ENCODE peak calls at places on chromosomes 2 and 18, in four cellular contexts. One of them, this sample, is unnamed.

GRCh38 chr2:239926587-239927234 is 98.4 kb downstream of the NDUFA10 start:
- DNase-seq in A549: no peak
- DNase-seq in K562: no peak
- DNase-seq in HepG2: no peak
- DNase-seq in this sample: no peak

GRCh38 chr2:25558262-25558661 is 115.1 kb downstream of the DTNB start:
- DNase-seq in A549: no peak
- DNase-seq in K562: no peak
- DNase-seq in HepG2: no peak
- DNase-seq in this sample: no peak

GRCh38 chr2:96138146-96139145 is at the start of gene ASTL:
- DNase-seq in A549: peak
- DNase-seq in K562: peak
- DNase-seq in HepG2: peak
- DNase-seq in this sample: peak

GRCh38 chr2:52465267-52465666 is 1302.3 kb upstream of the CHAC2 start:
- DNase-seq in A549: no peak
- DNase-seq in K562: no peak
- DNase-seq in HepG2: no peak
- DNase-seq in this sample: no peak

GRCh38 chr2:163888591-163888990 is 152.8 kb upstream of the FIGN start:
- DNase-seq in A549: no peak
- DNase-seq in K562: no peak
- DNase-seq in HepG2: no peak
- DNase-seq in this sample: no peak

GRCh38 chr2:237860273-237860935 is 981 bp downstream of the RAMP1 start:
- DNase-seq in A549: no peak
- DNase-seq in K562: no peak
- DNase-seq in HepG2: no peak
- DNase-seq in this sample: no peak

GRCh38 chr2:20474757-20475566 is 28.1 kb downstream of the RHOB start:
- DNase-seq in A549: no peak
- DNase-seq in K562: no peak
- DNase-seq in HepG2: peak
- DNase-seq in this sample: no peak

GRCh38 chr2:207039225-207039624 is 99.9 kb downstream of the CPO start:
- DNase-seq in A549: no peak
- DNase-seq in K562: no peak
- DNase-seq in HepG2: no peak
- DNase-seq in this sample: no peak

GRCh38 chr2:9174771-9175441 is 31.7 kb upstream of the ASAP2 start:
- DNase-seq in A549: no peak
- DNase-seq in K562: no peak
- DNase-seq in HepG2: no peak
- DNase-seq in this sample: peak

GRCh38 chr2:169107645-169108044 is 38.3 kb downstream of the DHRS9 start:
- DNase-seq in A549: no peak
- DNase-seq in K562: no peak
- DNase-seq in HepG2: no peak
- DNase-seq in this sample: no peak

GRCh38 chr2:218396688-218397501 is 2.8 kb upstream of the CTDSP1 start:
- DNase-seq in A549: peak
- DNase-seq in K562: peak
- DNase-seq in HepG2: peak
- DNase-seq in this sample: peak

GRCh38 chr2:174327958-174328308 is 6.8 kb upstream of the SP9 start:
- DNase-seq in A549: no peak
- DNase-seq in K562: no peak
- DNase-seq in HepG2: no peak
- DNase-seq in this sample: no peak

GRCh38 chr18:76678248-76678647 is 144.1 kb upstream of the ZNF236 start:
- DNase-seq in A549: no peak
- DNase-seq in K562: no peak
- DNase-seq in HepG2: no peak
- DNase-seq in this sample: no peak

GRCh38 chr18:44033144-44033543 is 647.5 kb upstream of the SETBP1 start:
- DNase-seq in A549: no peak
- DNase-seq in K562: no peak
- DNase-seq in HepG2: peak
- DNase-seq in this sample: no peak

GRCh38 chr18:22345733-22346132 is 72.0 kb downstream of the CTAGE1 start:
- DNase-seq in A549: no peak
- DNase-seq in K562: no peak
- DNase-seq in HepG2: no peak
- DNase-seq in this sample: no peak

GRCh38 chr2:115650827-115651226 is 1208.4 kb downstream of the DPP10 start:
- DNase-seq in A549: no peak
- DNase-seq in K562: no peak
- DNase-seq in HepG2: no peak
- DNase-seq in this sample: peak

GRCh38 chr18:58955738-58956137 is 91.1 kb downstream of the ZNF532 start:
- DNase-seq in A549: no peak
- DNase-seq in K562: no peak
- DNase-seq in HepG2: no peak
- DNase-seq in this sample: no peak

GRCh38 chr2:128786800-128787478 is 468.3 kb upstream of the HS6ST1 start:
- DNase-seq in A549: no peak
- DNase-seq in K562: no peak
- DNase-seq in HepG2: no peak
- DNase-seq in this sample: peak

GRCh38 chr2:184597571-184597980 is 753 bp upstream of the ZNF804A start:
- DNase-seq in A549: no peak
- DNase-seq in K562: no peak
- DNase-seq in HepG2: no peak
- DNase-seq in this sample: peak

GRCh38 chr2:37570773-37571570 is 100.5 kb downstream of the CDC42EP3 start:
- DNase-seq in A549: no peak
- DNase-seq in K562: no peak
- DNase-seq in HepG2: no peak
- DNase-seq in this sample: no peak

GRCh38 chr2:223554923-223555322 is 47.2 kb downstream of the SCG2 start:
- DNase-seq in A549: no peak
- DNase-seq in K562: no peak
- DNase-seq in HepG2: no peak
- DNase-seq in this sample: peak

GRCh38 chr18:31738460-31739407 is 21.9 kb downstream of the SLC25A52 start:
- DNase-seq in A549: no peak
- DNase-seq in K562: peak
- DNase-seq in HepG2: peak
- DNase-seq in this sample: no peak

GRCh38 chr2:23418490-23418911 is 33.5 kb downstream of the KLHL29 start:
- DNase-seq in A549: no peak
- DNase-seq in K562: no peak
- DNase-seq in HepG2: no peak
- DNase-seq in this sample: no peak

GRCh38 chr2:18336975-18337374 is 223.5 kb downstream of the RDH14 start:
- DNase-seq in A549: no peak
- DNase-seq in K562: no peak
- DNase-seq in HepG2: no peak
- DNase-seq in this sample: no peak

GRCh38 chr18:79941473-79942119 is 9.9 kb downstream of the SLC66A2 start:
- DNase-seq in A549: no peak
- DNase-seq in K562: no peak
- DNase-seq in HepG2: no peak
- DNase-seq in this sample: no peak

GRCh38 chr2:122236152-122236892 is 480.9 kb downstream of the TSN start:
- DNase-seq in A549: peak
- DNase-seq in K562: no peak
- DNase-seq in HepG2: no peak
- DNase-seq in this sample: no peak

GRCh38 chr2:237665713-237666143 is 38.3 kb downstream of the LRRFIP1 start:
- DNase-seq in A549: no peak
- DNase-seq in K562: no peak
- DNase-seq in HepG2: peak
- DNase-seq in this sample: peak

GRCh38 chr2:218387369-218388194 is 5.5 kb downstream of the SLC11A1 start:
- DNase-seq in A549: peak
- DNase-seq in K562: no peak
- DNase-seq in HepG2: peak
- DNase-seq in this sample: peak

GRCh38 chr2:191703079-191703725 is 25.3 kb downstream of the NABP1 start:
- DNase-seq in A549: no peak
- DNase-seq in K562: no peak
- DNase-seq in HepG2: peak
- DNase-seq in this sample: no peak

GRCh38 chr18:63947051-63947790 is 1.9 kb upstream of the HMSD start:
- DNase-seq in A549: no peak
- DNase-seq in K562: no peak
- DNase-seq in HepG2: no peak
- DNase-seq in this sample: no peak

GRCh38 chr2:40666438-40666837 is 214.5 kb upstream of the SLC8A1 start:
- DNase-seq in A549: no peak
- DNase-seq in K562: no peak
- DNase-seq in HepG2: no peak
- DNase-seq in this sample: no peak

GRCh38 chr18:21163647-21164625 is 52.3 kb upstream of the ROCK1 start:
- DNase-seq in A549: no peak
- DNase-seq in K562: no peak
- DNase-seq in HepG2: no peak
- DNase-seq in this sample: no peak

GRCh38 chr18:13301691-13302469 is 83.3 kb downstream of the LDLRAD4 start:
- DNase-seq in A549: no peak
- DNase-seq in K562: no peak
- DNase-seq in HepG2: no peak
- DNase-seq in this sample: no peak

GRCh38 chr2:119451336-119452050 is 19.8 kb downstream of the TMEM37 start:
- DNase-seq in A549: no peak
- DNase-seq in K562: no peak
- DNase-seq in HepG2: no peak
- DNase-seq in this sample: no peak

DNA sequence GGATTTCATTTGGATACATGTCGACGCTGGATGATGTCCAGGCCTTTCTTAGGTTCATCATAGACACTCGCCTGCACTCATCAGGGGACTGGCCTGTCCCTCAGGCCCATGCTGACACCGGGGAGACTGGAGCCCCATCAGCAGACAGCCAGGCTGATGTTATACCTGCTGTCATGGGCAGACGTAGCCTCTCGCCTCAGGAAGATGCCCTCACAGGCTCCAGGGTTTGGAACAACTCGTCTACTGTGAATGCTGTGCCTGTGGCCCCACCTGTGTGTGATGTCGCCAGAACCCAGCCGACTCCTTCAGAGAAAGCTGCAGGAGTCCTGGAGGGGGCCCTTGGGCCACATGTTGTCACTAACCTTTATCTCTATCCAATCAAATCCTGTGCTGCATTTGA is 28.3 kb downstream of the MOCOS start:
- DNase-seq in A549: no peak
- DNase-seq in K562: no peak
- DNase-seq in HepG2: no peak
- DNase-seq in this sample: no peak
- H3K4me3 ChIP-seq in A549: no peak
- H3K4me3 ChIP-seq in K562: no peak
- H3K4me3 ChIP-seq in HepG2: no peak
- H3K4me3 ChIP-seq in this sample: no peak

GRCh38 chr2:129902731-129903585 is 76.5 kb upstream of the RAB6C start:
- DNase-seq in A549: no peak
- DNase-seq in K562: no peak
- DNase-seq in HepG2: no peak
- DNase-seq in this sample: no peak

GRCh38 chr2:129903586-129904425 is 75.7 kb upstream of the RAB6C start:
- DNase-seq in A549: no peak
- DNase-seq in K562: no peak
- DNase-seq in HepG2: no peak
- DNase-seq in this sample: peak

GRCh38 chr2:129905664-129906081 is 73.8 kb upstream of the RAB6C start:
- DNase-seq in A549: no peak
- DNase-seq in K562: no peak
- DNase-seq in HepG2: no peak
- DNase-seq in this sample: no peak

GRCh38 chr2:129904532-129905446 is 74.7 kb upstream of the RAB6C start:
- DNase-seq in A549: no peak
- DNase-seq in K562: no peak
- DNase-seq in HepG2: no peak
- DNase-seq in this sample: no peak

GRCh38 chr2:129901754-129902415 is 77.6 kb upstream of the RAB6C start:
- DNase-seq in A549: no peak
- DNase-seq in K562: no peak
- DNase-seq in HepG2: no peak
- DNase-seq in this sample: no peak
- TF ChIP-seq JUNB in A549: no peak
- TF ChIP-seq JUNB in K562: no peak
- TF ChIP-seq JUNB in HepG2: no peak
- TF ChIP-seq JUNB in this sample: no peak

GRCh38 chr18:47898055-47898454 is 32.4 kb downstream of the SMAD2 start:
- DNase-seq in A549: no peak
- DNase-seq in K562: no peak
- DNase-seq in HepG2: no peak
- DNase-seq in this sample: no peak

GRCh38 chr18:47903809-47904208 is 26.6 kb downstream of the SMAD2 start:
- DNase-seq in A549: no peak
- DNase-seq in K562: no peak
- DNase-seq in HepG2: no peak
- DNase-seq in this sample: no peak

GRCh38 chr18:47899107-47899840 is 31.2 kb downstream of the SMAD2 start:
- DNase-seq in A549: no peak
- DNase-seq in K562: peak
- DNase-seq in HepG2: no peak
- DNase-seq in this sample: peak

GRCh38 chr18:47898696-47899095 is 31.8 kb downstream of the SMAD2 start:
- DNase-seq in A549: no peak
- DNase-seq in K562: no peak
- DNase-seq in HepG2: peak
- DNase-seq in this sample: peak

DNA sequence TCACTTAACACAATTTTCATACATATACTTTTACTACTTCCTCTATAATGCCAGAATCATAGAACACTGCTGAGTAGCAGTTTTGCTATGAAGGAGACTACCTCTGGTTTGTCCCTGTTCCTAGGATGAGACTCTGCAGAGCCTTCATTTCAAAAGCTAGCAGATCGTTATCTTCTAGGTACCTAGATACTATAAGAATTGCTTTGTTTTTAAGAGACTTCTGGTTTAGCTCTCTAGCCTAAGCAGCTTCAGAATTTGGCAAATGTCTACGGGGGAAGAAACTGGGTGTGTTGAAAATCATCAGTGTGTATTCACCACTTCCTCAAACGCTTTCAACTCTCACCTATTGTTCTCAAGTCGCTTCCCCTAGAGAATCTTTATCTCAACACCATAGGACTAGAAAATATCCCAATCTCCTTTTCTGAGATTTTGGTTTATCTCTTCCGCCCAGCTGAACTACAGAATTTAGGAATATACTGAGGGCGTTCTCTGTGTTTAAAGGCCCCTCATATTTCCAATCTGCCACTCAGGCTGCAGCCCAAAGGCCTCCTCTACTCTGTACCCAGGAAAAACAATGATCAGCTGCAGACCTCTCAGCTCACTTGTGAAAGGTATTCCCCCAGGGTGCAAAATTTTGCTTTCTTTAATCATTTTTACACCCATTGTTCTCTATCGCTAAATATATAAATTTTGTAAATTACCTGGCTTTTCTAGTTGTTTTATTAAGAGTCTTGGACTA is 28.7 kb downstream of the SMAD2 start:
- DNase-seq in A549: no peak
- DNase-seq in K562: no peak
- DNase-seq in HepG2: no peak
- DNase-seq in this sample: peak
- H3K4me3 ChIP-seq in A549: no peak
- H3K4me3 ChIP-seq in K562: no peak
- H3K4me3 ChIP-seq in HepG2: no peak
- H3K4me3 ChIP-seq in this sample: peak

GRCh38 chr2:197171582-197171981 is 139.0 kb downstream of the ANKRD44 start:
- DNase-seq in A549: no peak
- DNase-seq in K562: no peak
- DNase-seq in HepG2: no peak
- DNase-seq in this sample: no peak
- TF ChIP-seq JUNB in A549: no peak
- TF ChIP-seq JUNB in K562: no peak
- TF ChIP-seq JUNB in HepG2: no peak
- TF ChIP-seq JUNB in this sample: no peak

This sample was measured in GM23338.